ENCODE peak calls at places on chromosome 19, in five cellular contexts. E is heart right ventricle, X is HL-60, P is heart left ventricle, A is sigmoid colon. K is an unnamed sample.

GRCh38 chr19:16368385-16369305 is 44.0 kb downstream of the KLF2 start:
- DNase-seq in P (no peak), E (no peak), X (no peak), A (peak), K (no peak)

GRCh38 chr19:42246143-42246868 is 3.9 kb upstream of the GSK3A start:
- DNase-seq in X (no peak), E (peak), A (peak), P (peak), K (peak)

GRCh38 chr19:55591555-55591954 is 7.8 kb downstream of the FIZ1 start:
- DNase-seq in A (no peak), P (no peak), E (no peak), X (no peak), K (no peak)

GRCh38 chr19:33297401-33298145 is 4.8 kb downstream of the CEBPA start:
- DNase-seq in X (no peak), P (no peak), E (no peak), A (peak), K (no peak)

GRCh38 chr19:35398570-35398969 is 27.7 kb downstream of the GPR42 start:
- DNase-seq in E (no peak), A (no peak), P (no peak), X (no peak), K (no peak)

GRCh38 chr19:46579286-46579944 is 21.7 kb upstream of the CALM3 start:
- DNase-seq in P (no peak), X (no peak), E (no peak), A (no peak), K (no peak)

GRCh38 chr19:50720921-50721291 is 1.3 kb upstream of the SHANK1 start:
- DNase-seq in X (no peak), A (no peak), P (no peak), E (no peak), K (no peak)

GRCh38 chr19:41753936-41754529 is 1.3 kb upstream of the CEACAM6 start:
- DNase-seq in X (peak), A (no peak), E (peak), P (no peak), K (no peak)

GRCh38 chr19:2415973-2416319 is 11.4 kb downstream of the TIMM13 start:
- DNase-seq in E (no peak), X (no peak), A (no peak), P (no peak), K (no peak)

GRCh38 chr19:16386619-16387240 is 62.1 kb downstream of the KLF2 start:
- DNase-seq in X (peak), P (peak), E (no peak), A (peak), K (no peak)

GRCh38 chr19:6577410-6578125 is 13.4 kb downstream of the CD70 start:
- DNase-seq in X (peak), P (no peak), A (no peak), E (no peak), K (no peak)

GRCh38 chr19:2949939-2950285 is 5.1 kb upstream of the ZNF77 start:
- DNase-seq in P (peak), E (no peak), X (no peak), A (no peak), K (no peak)

GRCh38 chr19:8304841-8305621 is 3.1 kb downstream of the CD320 start:
- DNase-seq in E (peak), X (no peak), A (peak), P (peak), K (no peak)

GRCh38 chr19:7506385-7507328 is 9.2 kb upstream of the ZNF358 start:
- DNase-seq in E (peak), A (peak), P (peak), X (peak), K (peak)

GRCh38 chr19:34499155-34499834 is 17.7 kb downstream of the WTIP start:
- DNase-seq in A (peak), P (no peak), E (no peak), X (no peak), K (no peak)

GRCh38 chr19:13881692-13882418 is 4.9 kb downstream of the NANOS3 start:
- DNase-seq in P (peak), X (peak), E (peak), A (no peak), K (no peak)

GRCh38 chr19:52602931-52603330 is 32.8 kb downstream of the ZNF701 start:
- DNase-seq in X (no peak), E (no peak), A (no peak), P (no peak), K (no peak)

GRCh38 chr19:21603431-21604153 is 98.2 kb downstream of the ZNF429 start:
- DNase-seq in A (no peak), E (no peak), P (no peak), X (no peak), K (no peak)
- H3K27ac ChIP-seq in A (peak), E (peak), P (peak), X (no peak), K (peak)

GRCh38 chr19:57613941-57614743 is at the start of gene ZNF134:
- DNase-seq in P (peak), X (peak), A (peak), E (peak), K (peak)
- TF ChIP-seq CTCF in P (peak), X (no peak), A (no peak), E (peak), K (no peak)

DNA sequence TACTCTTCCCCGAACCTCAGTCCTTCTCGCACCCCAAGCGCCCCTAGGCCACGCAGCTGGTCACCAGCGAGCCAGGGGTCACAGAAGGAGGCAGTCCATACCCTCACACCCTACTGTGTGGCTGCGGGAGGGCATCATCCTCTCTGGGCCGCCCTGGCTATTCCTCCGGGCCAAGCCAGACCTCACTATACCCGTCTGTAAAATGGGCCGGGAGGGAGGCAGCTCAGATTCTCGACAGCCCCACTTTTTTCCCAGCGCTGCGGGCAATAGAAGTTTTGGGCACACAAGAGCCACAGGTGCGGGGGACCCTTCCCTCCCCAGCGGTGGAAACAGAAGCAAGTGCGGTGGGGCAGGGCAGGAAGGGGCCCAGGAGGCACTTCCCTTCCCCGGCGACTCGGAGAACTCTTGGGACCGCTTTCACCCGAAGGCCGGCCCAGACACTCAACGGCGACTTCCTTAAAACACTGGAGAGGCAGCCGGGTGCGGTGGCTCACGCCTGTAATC is 5.6 kb upstream of the ARRDC2 start:
- DNase-seq in X (peak), P (peak), E (peak), A (no peak), K (no peak)
- H3K4me3 ChIP-seq in X (peak), P (peak), E (peak), A (peak), K (peak)

GRCh38 chr19:37942516-37942902 is 35.5 kb downstream of the SIPA1L3 start:
- DNase-seq in A (no peak), X (no peak), P (no peak), E (no peak), K (no peak)
- H3K27ac ChIP-seq in A (no peak), X (no peak), P (no peak), E (no peak), K (no peak)

GRCh38 chr19:39540333-39540673 is 342 bp upstream of the EID2 start:
- DNase-seq in E (no peak), P (no peak), X (no peak), A (no peak), K (no peak)
- TF ChIP-seq CTCF in E (no peak), P (peak), X (no peak), A (no peak), K (no peak)

GRCh38 chr19:1260749-1261511 is 8.2 kb upstream of the CIRBP start:
- DNase-seq in E (peak), A (peak), X (peak), P (peak), K (peak)

GRCh38 chr19:1263198-1263597 is 5.9 kb upstream of the CIRBP start:
- DNase-seq in P (no peak), X (no peak), A (no peak), E (no peak), K (no peak)

GRCh38 chr19:1261512-1261862 is 7.6 kb upstream of the CIRBP start:
- DNase-seq in P (peak), A (peak), E (no peak), X (peak), K (no peak)

GRCh38 chr19:1261863-1262686 is 7.1 kb upstream of the CIRBP start:
- DNase-seq in E (peak), A (peak), P (peak), X (no peak), K (peak)

DNA sequence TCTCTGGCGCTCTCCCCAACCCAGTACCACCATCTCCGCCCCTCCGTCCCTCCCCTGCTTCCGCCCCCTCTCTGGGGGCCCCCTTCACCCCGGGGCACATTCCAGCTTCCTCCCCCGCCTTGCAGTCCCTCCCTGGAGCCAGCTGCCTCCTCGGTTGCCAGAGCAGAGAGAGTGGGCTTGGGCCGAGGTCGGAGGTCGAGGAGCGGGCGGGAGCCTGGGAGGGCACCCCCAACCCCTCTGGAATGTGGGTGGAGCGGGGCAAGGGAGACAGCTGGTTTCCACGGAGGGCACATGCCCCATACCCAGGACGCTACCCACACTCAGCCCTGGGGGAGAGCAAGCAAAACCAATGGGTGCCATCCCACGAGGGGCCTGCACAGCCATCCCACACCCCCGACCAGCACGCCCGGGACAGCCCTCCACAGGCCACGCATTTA is 6.4 kb upstream of the CIRBP start:
- DNase-seq in A (no peak), E (no peak), X (no peak), P (no peak), K (no peak)
- H3K4me3 ChIP-seq in A (no peak), E (no peak), X (no peak), P (no peak), K (peak)

GRCh38 chr19:48739835-48740704 is at the start of gene RASIP1:
- DNase-seq in E (peak), X (no peak), A (no peak), P (peak), K (no peak)
- H3K27ac ChIP-seq in E (peak), X (no peak), A (peak), P (peak), K (peak)

GRCh38 chr19:4831351-4832340 is at the start of gene TICAM1:
- DNase-seq in A (peak), E (peak), X (peak), P (peak), K (no peak)
- TF ChIP-seq CTCF in A (no peak), E (peak), X (no peak), P (peak), K (no peak)

GRCh38 chr19:315811-316210 is 24.6 kb upstream of the PLPP2 start:
- DNase-seq in A (no peak), X (no peak), E (no peak), P (no peak), K (no peak)
- H3K4me3 ChIP-seq in A (no peak), X (no peak), E (no peak), P (no peak), K (no peak)

K was measured in coronary artery.